ENCODE peak calls at places on chromosome 1, in six cellular contexts. X is IMR-90, O is RWPE1, D is psoas muscle, A is mesothelial cell of epicardium, M is HFF-Myc. S is an unnamed sample.

GRCh38 chr1:24865587-24865986 is 64.5 kb downstream of the RUNX3 start:
- DNase-seq in X (no peak), A (no peak), O (no peak), M (no peak), D (no peak), S (no peak)

GRCh38 chr1:66450847-66451246 is 83.1 kb upstream of the SGIP1 start:
- DNase-seq in D (no peak), M (no peak), O (no peak), A (no peak), X (no peak), S (no peak)

GRCh38 chr1:163074716-163075284 is 5.6 kb downstream of the RGS4 start:
- DNase-seq in O (no peak), M (no peak), X (no peak), D (no peak), A (no peak), S (no peak)

GRCh38 chr1:31010081-31010989 is 55.2 kb downstream of the PUM1 start:
- DNase-seq in D (no peak), O (no peak), M (no peak), X (peak; percentile 92), A (no peak), S (peak; percentile 50)

GRCh38 chr1:5596651-5597050 is 395.6 kb downstream of the NPHP4 start:
- DNase-seq in A (peak; percentile 36), M (no peak), O (no peak), X (no peak), D (no peak), S (no peak)

GRCh38 chr1:207454046-207454964 is at the start of gene CR2:
- DNase-seq in D (peak; percentile 19), O (peak; percentile 34), X (no peak), M (no peak), A (peak; percentile 47), S (peak; percentile 43)

GRCh38 chr1:3702990-3703728 is 49.1 kb upstream of the CCDC27 start:
- DNase-seq in M (no peak), X (peak; percentile 10), A (no peak), D (no peak), O (no peak), S (peak; percentile 79)

GRCh38 chr1:109776911-109777310 is 13.2 kb upstream of the EPS8L3 start:
- DNase-seq in D (peak; percentile 82), X (peak; percentile 78), A (peak; percentile 88), O (peak; percentile 73), M (no peak), S (peak; percentile 60)

GRCh38 chr1:109530457-109531204 is 9.0 kb upstream of the GPR61 start:
- DNase-seq in X (no peak), A (no peak), M (no peak), O (no peak), D (no peak), S (no peak)

GRCh38 chr1:25088180-25088701 is 144.1 kb downstream of the SYF2 start:
- DNase-seq in O (no peak), A (no peak), D (no peak), X (no peak), M (no peak), S (no peak)

DNA sequence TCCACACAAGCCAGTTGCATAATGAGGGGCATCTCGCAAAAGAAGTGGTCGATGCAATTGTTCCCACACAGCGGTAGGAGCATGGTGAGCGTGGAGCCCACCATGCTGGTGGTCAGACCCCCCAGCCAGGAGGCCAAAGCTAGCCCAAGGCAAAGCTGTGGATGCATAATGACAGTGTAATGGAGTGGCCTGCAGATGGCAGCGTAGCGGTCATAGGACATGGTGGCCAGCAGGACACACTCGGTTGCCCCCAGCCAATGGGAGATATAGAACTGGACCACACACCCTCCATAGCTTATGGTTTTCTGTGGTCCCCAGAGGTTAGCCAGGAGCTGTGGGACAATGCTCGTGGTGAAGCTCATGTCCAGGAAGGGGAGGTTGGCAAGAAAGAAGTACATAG is 4.3 kb downstream of the OR2C3 start:
- DNase-seq in O (no peak), A (no peak), M (no peak), X (no peak), D (no peak), S (no peak)
- TF ChIP-seq CTCF in O (no peak), A (no peak), M (no peak), X (no peak), D (no peak), S (no peak)

DNA sequence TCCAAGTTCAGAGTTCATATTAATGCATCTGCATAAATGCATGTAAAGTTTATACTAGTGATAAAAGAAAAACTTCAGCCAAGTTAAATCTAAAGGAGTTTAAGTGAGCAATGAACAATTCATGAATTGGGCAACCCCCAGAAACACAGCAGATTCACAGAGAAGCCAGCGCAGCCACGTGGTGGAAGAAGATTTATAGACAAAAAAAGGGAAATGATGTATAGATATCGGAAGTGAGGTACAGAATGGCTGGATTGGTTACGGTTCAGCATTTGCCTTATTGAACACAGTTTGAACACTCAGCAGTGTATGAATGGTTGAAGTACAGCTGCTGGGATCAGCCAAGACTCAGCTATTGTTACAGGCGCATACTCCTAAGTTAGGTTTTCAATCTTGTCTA is 5.7 kb downstream of the AK5 start:
- DNase-seq in A (no peak), O (no peak), X (no peak), M (no peak), D (no peak), S (no peak)
- TF ChIP-seq CTCF in A (no peak), O (no peak), X (no peak), M (no peak), D (no peak), S (no peak)

GRCh38 chr1:203166192-203166940 is 9.3 kb downstream of the MYBPH start:
- DNase-seq in A (no peak), O (peak; percentile 46), D (no peak), X (no peak), M (no peak), S (peak; percentile 35)
- TF ChIP-seq CTCF in A (no peak), O (no peak), D (peak; percentile 12), X (no peak), M (no peak), S (peak; percentile 58)

GRCh38 chr1:18635070-18635577 is 4.5 kb downstream of the PAX7 start:
- DNase-seq in D (no peak), X (no peak), A (no peak), M (no peak), O (no peak), S (no peak)

GRCh38 chr1:18634276-18634675 is 3.6 kb downstream of the PAX7 start:
- DNase-seq in A (no peak), M (no peak), X (no peak), O (no peak), D (no peak), S (no peak)

GRCh38 chr1:18636762-18637552 is 6.3 kb downstream of the PAX7 start:
- DNase-seq in O (no peak), M (no peak), D (no peak), X (no peak), A (no peak), S (no peak)

GRCh38 chr1:18637553-18637960 is 6.9 kb downstream of the PAX7 start:
- DNase-seq in O (no peak), X (no peak), M (no peak), D (no peak), A (no peak), S (no peak)

DNA sequence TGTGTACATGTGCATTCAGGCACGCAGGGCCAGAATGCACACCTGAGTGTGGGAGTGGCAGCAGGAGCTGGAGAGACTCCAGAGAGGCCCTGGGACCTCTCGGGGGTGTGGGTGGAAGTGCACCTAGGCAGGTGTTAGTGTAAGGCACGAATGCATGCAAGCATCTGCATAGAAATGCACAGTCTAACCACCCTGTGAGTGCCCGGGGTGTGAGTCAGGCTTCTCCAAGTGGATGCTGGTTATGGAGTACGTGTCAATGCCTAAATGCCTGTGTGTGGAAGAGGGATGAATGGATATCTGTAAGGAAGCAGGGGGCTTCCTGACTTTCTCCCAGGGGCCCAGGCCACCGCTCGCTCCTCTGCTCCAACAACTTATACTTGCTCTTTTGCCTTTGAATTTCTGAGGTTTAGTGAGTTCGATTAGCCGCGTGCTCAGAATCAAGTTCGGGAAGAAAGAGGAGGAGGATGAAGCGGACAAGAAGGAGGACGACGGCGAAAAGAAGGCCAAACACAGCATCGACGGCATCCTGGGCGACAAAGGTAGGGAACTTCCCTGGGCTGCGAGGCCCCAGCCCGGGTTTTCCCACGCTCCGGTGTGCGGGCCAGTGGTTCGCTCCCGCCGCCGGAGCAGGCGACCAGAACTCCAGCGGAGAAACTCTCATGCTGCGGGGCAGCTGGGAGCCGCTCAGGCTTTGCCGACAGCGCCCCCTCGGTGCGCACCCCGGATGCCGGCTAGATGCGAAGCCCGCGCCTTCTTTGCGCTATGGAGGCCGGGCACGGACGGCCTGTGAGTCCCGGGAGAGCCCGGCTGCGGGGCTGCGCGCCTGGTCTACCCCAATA is 5.4 kb downstream of the PAX7 start:
- DNase-seq in X (no peak), M (no peak), A (no peak), D (no peak), O (peak; percentile 56), S (peak; percentile 50)
- TF ChIP-seq CTCF in X (no peak), M (no peak), A (no peak), D (no peak), O (no peak), S (no peak)

DNA sequence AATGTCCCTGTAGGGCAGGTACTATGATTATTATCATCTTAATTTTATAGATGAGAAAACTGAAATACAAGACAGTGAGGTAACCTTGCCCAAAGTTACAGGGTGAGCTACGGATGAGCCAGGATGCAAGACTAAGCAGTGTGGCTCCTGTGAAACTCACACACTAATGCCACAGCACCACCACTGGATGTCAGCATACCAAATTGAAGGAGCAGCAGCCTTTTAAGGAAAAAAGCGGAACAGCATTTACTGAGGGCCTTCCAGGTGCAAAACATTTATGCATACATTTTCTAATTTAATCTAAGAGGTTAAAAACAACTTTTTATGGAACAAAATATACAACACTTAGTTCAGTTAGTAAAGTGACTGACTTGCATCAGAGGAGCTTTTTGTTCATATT is 41.7 kb downstream of the SEC16B start:
- DNase-seq in O (no peak), M (no peak), X (peak; percentile 61), A (no peak), D (no peak), S (peak; percentile 27)
- TF ChIP-seq CTCF in O (no peak), M (peak; percentile 21), X (peak; percentile 34), A (no peak), D (no peak), S (no peak)

DNA sequence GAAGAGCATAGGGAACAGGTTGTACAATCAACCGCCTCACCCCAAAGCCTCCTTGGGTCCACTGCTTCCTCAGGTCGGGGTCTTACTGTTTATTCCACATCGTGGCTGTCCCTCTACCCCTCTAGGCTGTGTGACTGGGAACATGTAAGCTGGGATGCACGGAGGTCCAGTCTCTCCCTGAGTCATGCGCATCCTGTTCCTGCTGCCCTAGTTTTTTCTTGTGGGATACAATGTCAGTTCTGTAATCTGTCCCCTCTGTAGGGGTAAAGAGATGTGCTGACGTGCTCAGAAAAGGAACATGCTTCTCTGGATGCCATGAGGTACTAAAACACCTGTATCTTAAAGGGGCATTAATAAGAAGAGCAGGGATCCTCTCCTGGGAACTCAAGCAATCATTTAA is 66.2 kb downstream of the SLC45A1 start:
- DNase-seq in X (peak; percentile 59), M (no peak), D (no peak), O (no peak), A (no peak), S (no peak)
- TF ChIP-seq CTCF in X (no peak), M (no peak), D (no peak), O (no peak), A (no peak), S (no peak)

GRCh38 chr1:37130221-37130948 is 96.1 kb upstream of the GRIK3 start:
- DNase-seq in X (no peak), A (no peak), O (no peak), M (no peak), D (no peak), S (no peak)
- TF ChIP-seq CTCF in X (no peak), A (no peak), O (no peak), M (no peak), D (no peak), S (no peak)